ENCODE peak calls at places on chromosomes 3 and 15, in five cellular contexts. One of them, this sample, is unnamed.

GRCh38 chr3:158727499-158728377 is 4.5 kb downstream of the RARRES1 start:
- DNase-seq in activated CD4-positive, CD25-positive, alpha-beta regulatory T cell: no peak
- DNase-seq in fibroblast of villous mesenchyme: peak
- DNase-seq in omental fat pad: no peak
- DNase-seq in HEK293T: peak
- DNase-seq in this sample: peak

GRCh38 chr3:142523921-142524566 is 54.5 kb downstream of the ATR start:
- DNase-seq in activated CD4-positive, CD25-positive, alpha-beta regulatory T cell: no peak
- DNase-seq in fibroblast of villous mesenchyme: no peak
- DNase-seq in omental fat pad: no peak
- DNase-seq in HEK293T: no peak
- DNase-seq in this sample: no peak

GRCh38 chr3:38107911-38108648 is 28.8 kb downstream of the ACAA1 start:
- DNase-seq in activated CD4-positive, CD25-positive, alpha-beta regulatory T cell: no peak
- DNase-seq in fibroblast of villous mesenchyme: no peak
- DNase-seq in omental fat pad: peak
- DNase-seq in HEK293T: no peak
- DNase-seq in this sample: no peak

GRCh38 chr15:42213481-42213880 is 5.4 kb upstream of the VPS39 start:
- DNase-seq in activated CD4-positive, CD25-positive, alpha-beta regulatory T cell: no peak
- DNase-seq in fibroblast of villous mesenchyme: no peak
- DNase-seq in omental fat pad: no peak
- DNase-seq in HEK293T: no peak
- DNase-seq in this sample: no peak

GRCh38 chr15:60933914-60934885 is 294.9 kb downstream of the RORA start:
- DNase-seq in activated CD4-positive, CD25-positive, alpha-beta regulatory T cell: no peak
- DNase-seq in fibroblast of villous mesenchyme: no peak
- DNase-seq in omental fat pad: no peak
- DNase-seq in HEK293T: no peak
- DNase-seq in this sample: peak

GRCh38 chr15:62419206-62419605 is 254.1 kb upstream of the C2CD4B start:
- DNase-seq in activated CD4-positive, CD25-positive, alpha-beta regulatory T cell: no peak
- DNase-seq in fibroblast of villous mesenchyme: no peak
- DNase-seq in omental fat pad: no peak
- DNase-seq in HEK293T: no peak
- DNase-seq in this sample: no peak

GRCh38 chr3:94453864-94454263 is 391.0 kb downstream of the NSUN3 start:
- DNase-seq in activated CD4-positive, CD25-positive, alpha-beta regulatory T cell: no peak
- DNase-seq in fibroblast of villous mesenchyme: no peak
- DNase-seq in omental fat pad: no peak
- DNase-seq in HEK293T: no peak
- DNase-seq in this sample: no peak

GRCh38 chr3:14331273-14331672 is 71.1 kb upstream of the SLC6A6 start:
- DNase-seq in activated CD4-positive, CD25-positive, alpha-beta regulatory T cell: no peak
- DNase-seq in fibroblast of villous mesenchyme: no peak
- DNase-seq in omental fat pad: no peak
- DNase-seq in HEK293T: no peak
- DNase-seq in this sample: no peak

GRCh38 chr3:121786485-121786884 is 36.9 kb upstream of the GOLGB1 start:
- DNase-seq in activated CD4-positive, CD25-positive, alpha-beta regulatory T cell: no peak
- DNase-seq in fibroblast of villous mesenchyme: peak
- DNase-seq in omental fat pad: no peak
- DNase-seq in HEK293T: no peak
- DNase-seq in this sample: no peak

GRCh38 chr3:158660711-158661110 is 11.7 kb downstream of the LXN start:
- DNase-seq in activated CD4-positive, CD25-positive, alpha-beta regulatory T cell: no peak
- DNase-seq in fibroblast of villous mesenchyme: no peak
- DNase-seq in omental fat pad: no peak
- DNase-seq in HEK293T: no peak
- DNase-seq in this sample: no peak

GRCh38 chr3:194267744-194268658 is 83.1 kb downstream of the CPN2 start:
- DNase-seq in activated CD4-positive, CD25-positive, alpha-beta regulatory T cell: no peak
- DNase-seq in fibroblast of villous mesenchyme: no peak
- DNase-seq in omental fat pad: no peak
- DNase-seq in HEK293T: no peak
- DNase-seq in this sample: no peak

GRCh38 chr15:65767895-65768294 is 24.2 kb downstream of the DENND4A start:
- DNase-seq in activated CD4-positive, CD25-positive, alpha-beta regulatory T cell: no peak
- DNase-seq in fibroblast of villous mesenchyme: no peak
- DNase-seq in omental fat pad: no peak
- DNase-seq in HEK293T: no peak
- DNase-seq in this sample: no peak

GRCh38 chr3:60363817-60364216 is 887.4 kb downstream of the FHIT start:
- DNase-seq in activated CD4-positive, CD25-positive, alpha-beta regulatory T cell: no peak
- DNase-seq in fibroblast of villous mesenchyme: peak
- DNase-seq in omental fat pad: no peak
- DNase-seq in HEK293T: no peak
- DNase-seq in this sample: no peak

GRCh38 chr3:194306771-194307640 is 44.1 kb downstream of the CPN2 start:
- DNase-seq in activated CD4-positive, CD25-positive, alpha-beta regulatory T cell: no peak
- DNase-seq in fibroblast of villous mesenchyme: peak
- DNase-seq in omental fat pad: no peak
- DNase-seq in HEK293T: no peak
- DNase-seq in this sample: no peak

This sample was measured in mesendoderm.